ENCODE peak calls at places on chromosomes 3 and 15, in four cellular contexts. X is GM12878; P is stimulated activated CD8-positive, alpha-beta memory T cell treated with anti-CD3 and anti-CD28 coated beads, Interleukin-4, amount 100 ng/mL, for 48 hours; H is lung microvascular endothelial cell. D is an unnamed sample.

GRCh38 chr3:149316427-149316826 is 17.0 kb downstream of the TM4SF18 start:
- DNase-seq in X (no peak), P (no peak), H (no peak), D (no peak)

GRCh38 chr3:128965280-128965679 is 28.6 kb downstream of the CFAP92 start:
- DNase-seq in X (no peak), P (no peak), H (no peak), D (no peak)

GRCh38 chr3:141386611-141387110 is 18.4 kb downstream of the ZBTB38 start:
- DNase-seq in X (no peak), P (no peak), H (no peak), D (no peak)

GRCh38 chr3:175879417-175879816 is 1020.3 kb downstream of the NAALADL2 start:
- DNase-seq in X (no peak), P (no peak), H (no peak), D (no peak)

GRCh38 chr3:100113728-100114412 is 431 bp downstream of the FILIP1L start:
- DNase-seq in X (no peak), P (no peak), H (no peak), D (no peak)

GRCh38 chr3:72137865-72138861 is 353.2 kb upstream of the PROK2 start:
- DNase-seq in X (no peak), P (peak), H (no peak), D (no peak)

GRCh38 chr3:99118381-99118780 is 216.9 kb upstream of the DCBLD2 start:
- DNase-seq in X (no peak), P (no peak), H (no peak), D (peak)

GRCh38 chr15:35728176-35728938 is 182.4 kb upstream of the DPH6 start:
- DNase-seq in X (no peak), P (no peak), H (no peak), D (no peak)

GRCh38 chr15:74614744-74615312 is 808 bp upstream of the CLK3 start:
- DNase-seq in X (peak), P (peak), H (peak), D (no peak)

GRCh38 chr3:120163816-120164215 is 69.6 kb upstream of the GSK3B start:
- DNase-seq in X (no peak), P (no peak), H (no peak), D (no peak)

GRCh38 chr15:92809880-92810361 is 90.2 kb upstream of the CHD2 start:
- DNase-seq in X (no peak), P (no peak), H (peak), D (peak)

GRCh38 chr3:45646051-45646585 is 43.1 kb upstream of the SACM1L start:
- DNase-seq in X (no peak), P (no peak), H (no peak), D (no peak)

GRCh38 chr15:77481670-77482069 is 61.0 kb downstream of the HMG20A start:
- DNase-seq in X (no peak), P (no peak), H (peak), D (no peak)

GRCh38 chr3:127206154-127206553 is 13.2 kb downstream of the PRR23E start:
- DNase-seq in X (no peak), P (no peak), H (no peak), D (no peak)

GRCh38 chr15:35736150-35736549 is 190.2 kb upstream of the DPH6 start:
- DNase-seq in X (no peak), P (no peak), H (no peak), D (no peak)

GRCh38 chr3:175073209-175073905 is 214.2 kb downstream of the NAALADL2 start:
- DNase-seq in X (no peak), P (no peak), H (no peak), D (no peak)

GRCh38 chr15:50051811-50052419 is 67.1 kb downstream of the ATP8B4 start:
- DNase-seq in X (no peak), P (peak), H (peak), D (peak)

GRCh38 chr3:185421577-185422232 is 58.8 kb downstream of the MAP3K13 start:
- DNase-seq in X (peak), P (no peak), H (no peak), D (no peak)

GRCh38 chr3:189121088-189121487 is 50.7 kb upstream of the TPRG1 start:
- DNase-seq in X (no peak), P (no peak), H (no peak), D (no peak)

GRCh38 chr3:141348848-141349247 is 19.5 kb upstream of the ZBTB38 start:
- DNase-seq in X (no peak), P (no peak), H (no peak), D (no peak)

GRCh38 chr3:187694801-187695200 is 7.6 kb downstream of the RTP2 start:
- DNase-seq in X (no peak), P (no peak), H (no peak), D (peak)

GRCh38 chr3:42025388-42026138 is 63.7 kb upstream of the ULK4 start:
- DNase-seq in X (no peak), P (no peak), H (peak), D (peak)

GRCh38 chr15:82952156-82953081 is at the start of gene HOMER2:
- DNase-seq in X (no peak), P (peak), H (peak), D (no peak)

GRCh38 chr15:70491183-70491621 is 272.2 kb downstream of the UACA start:
- DNase-seq in X (no peak), P (peak), H (no peak), D (no peak)

GRCh38 chr3:129556890-129557736 is 14.1 kb downstream of the H1-8 start:
- DNase-seq in X (no peak), P (no peak), H (no peak), D (no peak)

GRCh38 chr3:7547826-7548225 is 686.9 kb downstream of the GRM7 start:
- DNase-seq in X (no peak), P (no peak), H (no peak), D (no peak)

GRCh38 chr15:37079726-37080125 is 20.6 kb downstream of the MEIS2 start:
- DNase-seq in X (no peak), P (no peak), H (peak), D (no peak)

GRCh38 chr3:141331370-141332318 is 36.7 kb upstream of the ZBTB38 start:
- DNase-seq in X (peak), P (no peak), H (peak), D (peak)

GRCh38 chr3:53213276-53213675 is 42.5 kb downstream of the TKT start:
- DNase-seq in X (no peak), P (no peak), H (no peak), D (no peak)

GRCh38 chr15:90744759-90745402 is 27.7 kb downstream of the BLM start:
- DNase-seq in X (no peak), P (no peak), H (no peak), D (no peak)

GRCh38 chr15:48875241-48875640 is 2.7 kb upstream of the EID1 start:
- DNase-seq in X (no peak), P (no peak), H (no peak), D (no peak)

GRCh38 chr15:41882689-41883483 is 11.0 kb downstream of the SPTBN5 start:
- DNase-seq in X (no peak), P (no peak), H (no peak), D (no peak)

GRCh38 chr3:141840737-141841544 is 35.5 kb upstream of the ATP1B3 start:
- DNase-seq in X (no peak), P (peak), H (peak), D (peak)

GRCh38 chr3:44363591-44363990 is 25.0 kb downstream of the TCAIM start:
- DNase-seq in X (no peak), P (no peak), H (no peak), D (no peak)

GRCh38 chr3:10389341-10389740 is 68.4 kb upstream of the SEC13 start:
- DNase-seq in X (no peak), P (no peak), H (no peak), D (no peak)

GRCh38 chr3:194586839-194587238 is 46.4 kb downstream of the TMEM44 start:
- DNase-seq in X (no peak), P (no peak), H (peak), D (peak)

GRCh38 chr15:26805470-26805869 is 32.6 kb upstream of the GABRB3 start:
- DNase-seq in X (no peak), P (no peak), H (no peak), D (no peak)

GRCh38 chr3:124627501-124627908 is 102.7 kb upstream of the UMPS start:
- DNase-seq in X (no peak), P (no peak), H (no peak), D (no peak)

GRCh38 chr3:121648219-121648958 is 12.3 kb downstream of the HCLS1 start:
- DNase-seq in X (no peak), P (no peak), H (peak), D (no peak)

D was measured in hepatic stellate cell.